ENCODE peak calls at places on chromosome 15, in seven cellular contexts. L, W, M, N, T, X and P are unnamed samples.

GRCh38 chr15:99137877-99138276 is 33.0 kb downstream of the SYNM start:
- DNase-seq in M (no peak), X (no peak), W (no peak), T (no peak), N (no peak), L (no peak), P (no peak)

GRCh38 chr15:66482539-66482938 is 15.0 kb downstream of the SNAPC5 start:
- DNase-seq in X (no peak), N (no peak), W (no peak), T (no peak), M (no peak), L (no peak), P (no peak)

GRCh38 chr15:80547264-80547663 is 143.1 kb downstream of the ARNT2 start:
- DNase-seq in X (no peak), M (no peak), L (no peak), N (no peak), T (no peak), W (no peak), P (no peak)

GRCh38 chr15:61890106-61890505 is 170.1 kb downstream of the VPS13C start:
- DNase-seq in W (no peak), M (no peak), T (no peak), N (no peak), L (no peak), X (no peak), P (no peak)

GRCh38 chr15:88399021-88399685 is 68.0 kb downstream of the MRPL46 start:
- DNase-seq in M (no peak), W (no peak), X (no peak), T (no peak), L (no peak), N (no peak), P (no peak)

GRCh38 chr15:41881925-41882688 is 11.7 kb downstream of the SPTBN5 start:
- DNase-seq in W (no peak), L (no peak), X (no peak), T (no peak), N (peak; percentile 65), M (no peak), P (peak; percentile 54)

GRCh38 chr15:64749999-64750657 is 25.3 kb downstream of the RBPMS2 start:
- DNase-seq in N (peak; percentile 88), W (peak; percentile 14), M (peak; percentile 68), T (peak; percentile 57), L (peak; percentile 55), X (no peak), P (peak; percentile 41)

GRCh38 chr15:35925634-35926380 is 379.8 kb upstream of the DPH6 start:
- DNase-seq in N (no peak), T (peak; percentile 47), L (peak; percentile 5), M (no peak), W (peak; percentile 22), X (no peak), P (no peak)

GRCh38 chr15:62607643-62608042 is 434.9 kb upstream of the TPM1 start:
- DNase-seq in W (peak; percentile 43), L (peak; percentile 49), N (no peak), M (no peak), X (no peak), T (peak; percentile 73), P (no peak)

GRCh38 chr15:74402337-74402839 is 31.4 kb downstream of the SEMA7A start:
- DNase-seq in L (no peak), M (no peak), N (no peak), W (no peak), X (no peak), T (no peak), P (no peak)

GRCh38 chr15:74402873-74403589 is 30.7 kb downstream of the SEMA7A start:
- DNase-seq in N (no peak), M (no peak), W (no peak), X (no peak), T (no peak), L (no peak), P (no peak)

GRCh38 chr15:74400313-74400850 is 32.9 kb upstream of the CYP11A1 start:
- DNase-seq in N (no peak), L (no peak), W (no peak), X (no peak), M (no peak), T (no peak), P (no peak)

GRCh38 chr15:74399511-74400312 is 32.3 kb upstream of the CYP11A1 start:
- DNase-seq in M (no peak), N (no peak), W (peak; percentile 45), X (no peak), L (peak; percentile 31), T (peak; percentile 89), P (no peak)

GRCh38 chr15:74400915-74401757 is 32.6 kb downstream of the SEMA7A start:
- DNase-seq in W (no peak), L (no peak), M (no peak), X (no peak), T (no peak), N (no peak), P (no peak)
- TF ChIP-seq CTCF in W (no peak), L (no peak), M (no peak), X (no peak), T (no peak), N (no peak), P (no peak)

GRCh38 chr15:46304320-46304719 is 669.5 kb downstream of the SQOR start:
- DNase-seq in N (peak; percentile 50), L (no peak), W (no peak), T (no peak), M (no peak), X (no peak), P (peak; percentile 35)
- TF ChIP-seq CTCF in N (peak; percentile 63), L (peak; percentile 43), W (peak; percentile 54), T (peak; percentile 20), M (no peak), X (no peak), P (peak; percentile 61)

GRCh38 chr15:30990451-30991300 is 752 bp downstream of the MTMR10 start:
- DNase-seq in X (no peak), M (no peak), W (no peak), T (peak; percentile 22), L (peak; percentile 10), N (peak; percentile 73), P (no peak)
- TF ChIP-seq CTCF in X (no peak), M (no peak), W (no peak), T (no peak), L (no peak), N (no peak), P (no peak)

DNA sequence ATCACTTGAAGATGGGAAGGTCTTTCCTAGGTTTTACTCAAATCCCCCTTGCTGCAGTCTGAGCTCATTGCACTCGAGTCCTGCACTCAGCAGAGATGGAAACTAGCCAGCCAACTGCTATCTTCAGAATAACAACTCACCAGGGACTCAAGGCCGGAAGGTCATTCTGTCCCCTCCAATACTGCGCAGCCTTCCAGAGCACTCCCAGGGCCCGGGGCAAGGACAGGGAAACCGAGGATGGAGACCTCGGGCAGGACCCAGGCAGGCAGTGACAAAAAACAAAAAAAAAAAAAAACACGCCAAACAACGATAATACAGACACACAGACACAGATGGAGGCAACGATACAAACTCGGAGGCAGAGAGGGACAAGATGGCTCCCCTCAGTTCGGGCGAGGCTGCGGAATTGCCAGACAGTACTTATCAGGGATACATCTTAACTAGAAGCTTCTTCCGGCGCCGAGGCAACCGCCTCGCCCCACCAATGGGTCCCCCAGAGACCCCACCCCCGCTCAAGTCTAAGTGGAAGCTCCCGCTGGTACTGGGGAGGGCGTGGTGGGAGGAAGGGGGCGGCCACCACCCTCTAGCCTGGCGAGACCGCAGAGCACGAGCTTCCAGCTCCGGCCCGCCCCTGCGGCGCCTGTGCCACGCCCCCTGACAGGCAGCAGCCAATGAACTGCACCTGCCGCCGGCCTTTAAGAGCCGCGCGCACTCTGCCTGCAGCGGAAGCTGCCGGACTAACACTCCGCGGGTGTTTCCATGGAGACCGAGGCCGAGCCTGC is 7.0 kb upstream of the MAP1A start:
- DNase-seq in T (peak; percentile 98), W (peak; percentile 98), N (peak; percentile 100), X (peak; percentile 96), M (peak; percentile 99), L (peak; percentile 98), P (peak; percentile 98)
- TF ChIP-seq CTCF in T (peak; percentile 41), W (peak; percentile 72), N (peak; percentile 39), X (no peak), M (peak; percentile 33), L (peak; percentile 53), P (peak; percentile 26)

GRCh38 chr15:38005949-38006800 is 71.7 kb downstream of the TMCO5A start:
- DNase-seq in T (peak; percentile 20), N (no peak), W (no peak), M (no peak), L (peak; percentile 21), X (no peak), P (no peak)

GRCh38 chr15:38004218-38004848 is 69.9 kb downstream of the TMCO5A start:
- DNase-seq in X (no peak), T (no peak), M (no peak), N (no peak), W (no peak), L (peak; percentile 13), P (no peak)

DNA sequence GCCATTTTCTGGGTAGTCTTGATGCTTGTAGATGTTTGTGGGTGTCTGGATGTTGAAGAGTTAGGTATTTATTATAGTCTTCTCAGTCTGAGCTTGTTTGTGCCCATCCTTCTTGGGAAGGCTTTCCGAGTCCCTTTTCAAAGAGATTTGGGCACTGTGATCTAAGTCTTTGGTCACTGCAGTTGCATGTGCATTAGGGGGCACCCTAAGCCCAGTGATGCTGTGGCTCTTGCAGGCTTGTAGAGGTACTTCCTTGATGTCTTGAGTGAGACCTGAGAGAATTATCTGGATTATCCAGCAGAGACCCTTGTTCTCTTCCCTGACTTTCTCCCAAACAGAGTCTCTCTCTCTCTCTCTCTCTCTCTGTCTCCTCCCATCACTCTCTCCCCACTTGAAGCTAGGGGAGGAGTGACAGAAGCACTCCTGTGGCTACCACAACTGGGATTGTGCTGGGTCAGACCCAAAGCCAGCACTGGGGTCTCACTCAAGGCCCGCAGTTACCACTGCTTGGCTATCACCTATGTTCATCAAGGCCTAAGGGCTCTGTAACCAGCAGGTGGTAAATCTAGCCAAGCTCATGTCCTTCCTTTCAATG is 68.5 kb downstream of the TMCO5A start:
- DNase-seq in W (peak; percentile 85), M (no peak), T (peak; percentile 84), X (no peak), N (peak; percentile 81), L (peak; percentile 90), P (peak; percentile 36)
- TF ChIP-seq CTCF in W (peak; percentile 90), M (no peak), T (peak; percentile 92), X (peak; percentile 37), N (peak; percentile 82), L (peak; percentile 83), P (peak; percentile 42)

GRCh38 chr15:77831989-77832388 is 199.3 kb upstream of the LINGO1 start:
- DNase-seq in M (no peak), L (peak; percentile 7), X (no peak), W (no peak), N (no peak), T (no peak), P (no peak)
- TF ChIP-seq CTCF in M (no peak), L (no peak), X (no peak), W (no peak), N (no peak), T (no peak), P (no peak)

DNA sequence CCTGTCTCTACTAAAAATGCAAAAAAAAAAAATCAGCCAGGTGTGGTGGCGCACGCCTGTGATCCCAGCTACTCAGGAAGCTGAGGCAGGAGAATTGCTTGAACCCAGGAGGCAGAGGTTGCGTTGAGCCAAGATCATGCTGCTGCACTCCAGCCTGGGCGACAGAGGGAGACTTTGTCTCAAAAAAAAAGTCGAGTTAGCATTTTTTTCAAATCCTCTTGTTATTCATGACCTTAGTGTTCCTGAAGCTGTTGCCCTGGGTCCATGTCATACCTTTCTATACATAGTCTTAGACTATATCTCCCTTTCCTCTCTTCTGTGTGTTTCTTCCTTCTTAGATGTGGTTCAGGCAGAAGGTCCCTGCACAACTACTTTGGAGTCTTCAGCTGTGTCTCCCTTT is 6.4 kb downstream of the FMN1 start:
- DNase-seq in L (no peak), T (no peak), W (no peak), N (no peak), X (no peak), M (no peak), P (no peak)
- TF ChIP-seq CTCF in L (no peak), T (no peak), W (no peak), N (no peak), X (no peak), M (no peak), P (no peak)